ENCODE peak calls at places on chromosomes 16 and 17, in six cellular contexts. One of them, this sample, is unnamed.

GRCh38 chr16:15924996-15925395 is 24.4 kb upstream of the ABCC1 start:
- DNase-seq in psoas muscle: no peak
- DNase-seq in astrocyte of the spinal cord: no peak
- DNase-seq in neural crest cell: no peak
- DNase-seq in transverse colon: no peak
- DNase-seq in tibial nerve: no peak
- DNase-seq in this sample: no peak

GRCh38 chr16:65218348-65218747 is 96.5 kb upstream of the CDH11 start:
- DNase-seq in psoas muscle: no peak
- DNase-seq in astrocyte of the spinal cord: no peak
- DNase-seq in neural crest cell: no peak
- DNase-seq in transverse colon: no peak
- DNase-seq in tibial nerve: no peak
- DNase-seq in this sample: no peak

GRCh38 chr16:74309789-74310781 is 13.5 kb downstream of the PSMD7 start:
- DNase-seq in psoas muscle: no peak
- DNase-seq in astrocyte of the spinal cord: peak; percentile 55
- DNase-seq in neural crest cell: no peak
- DNase-seq in transverse colon: no peak
- DNase-seq in tibial nerve: peak; percentile 28
- DNase-seq in this sample: peak; percentile 29

GRCh38 chr16:49937886-49938285 is 82.0 kb upstream of the ZNF423 start:
- DNase-seq in psoas muscle: no peak
- DNase-seq in astrocyte of the spinal cord: no peak
- DNase-seq in neural crest cell: no peak
- DNase-seq in transverse colon: no peak
- DNase-seq in tibial nerve: no peak
- DNase-seq in this sample: no peak

GRCh38 chr16:1333149-1333812 is at the start of gene BAIAP3:
- DNase-seq in psoas muscle: peak; percentile 60
- DNase-seq in astrocyte of the spinal cord: no peak
- DNase-seq in neural crest cell: peak; percentile 44
- DNase-seq in transverse colon: peak; percentile 64
- DNase-seq in tibial nerve: no peak
- DNase-seq in this sample: peak; percentile 74

GRCh38 chr16:47258874-47259461 is 115.2 kb upstream of the NETO2 start:
- DNase-seq in psoas muscle: no peak
- DNase-seq in astrocyte of the spinal cord: peak; percentile 13
- DNase-seq in neural crest cell: no peak
- DNase-seq in transverse colon: no peak
- DNase-seq in tibial nerve: no peak
- DNase-seq in this sample: no peak

GRCh38 chr16:27217256-27217655 is 13.9 kb downstream of the KDM8 start:
- DNase-seq in psoas muscle: no peak
- DNase-seq in astrocyte of the spinal cord: peak; percentile 76
- DNase-seq in neural crest cell: no peak
- DNase-seq in transverse colon: no peak
- DNase-seq in tibial nerve: no peak
- DNase-seq in this sample: no peak

GRCh38 chr17:80263253-80264047 is 2.8 kb downstream of the RNF213 start:
- DNase-seq in psoas muscle: peak; percentile 78
- DNase-seq in astrocyte of the spinal cord: peak; percentile 82
- DNase-seq in neural crest cell: no peak
- DNase-seq in transverse colon: peak; percentile 94
- DNase-seq in tibial nerve: peak; percentile 92
- DNase-seq in this sample: no peak

GRCh38 chr17:64016974-64017373 is 3.5 kb downstream of the ICAM2 start:
- DNase-seq in psoas muscle: no peak
- DNase-seq in astrocyte of the spinal cord: no peak
- DNase-seq in neural crest cell: no peak
- DNase-seq in transverse colon: no peak
- DNase-seq in tibial nerve: no peak
- DNase-seq in this sample: no peak

GRCh38 chr17:66982011-66982508 is 17.6 kb downstream of the CACNG4 start:
- DNase-seq in psoas muscle: no peak
- DNase-seq in astrocyte of the spinal cord: peak; percentile 44
- DNase-seq in neural crest cell: no peak
- DNase-seq in transverse colon: no peak
- DNase-seq in tibial nerve: no peak
- DNase-seq in this sample: no peak

GRCh38 chr17:46837521-46837920 is 13.9 kb upstream of the WNT9B start:
- DNase-seq in psoas muscle: no peak
- DNase-seq in astrocyte of the spinal cord: no peak
- DNase-seq in neural crest cell: no peak
- DNase-seq in transverse colon: no peak
- DNase-seq in tibial nerve: no peak
- DNase-seq in this sample: no peak

GRCh38 chr17:21549107-21549687 is 143.1 kb upstream of the KCNJ18 start:
- DNase-seq in psoas muscle: no peak
- DNase-seq in astrocyte of the spinal cord: peak; percentile 52
- DNase-seq in neural crest cell: no peak
- DNase-seq in transverse colon: no peak
- DNase-seq in tibial nerve: no peak
- DNase-seq in this sample: no peak

GRCh38 chr17:47882247-47882646 is 13.8 kb upstream of the SP2 start:
- DNase-seq in psoas muscle: no peak
- DNase-seq in astrocyte of the spinal cord: no peak
- DNase-seq in neural crest cell: no peak
- DNase-seq in transverse colon: peak; percentile 81
- DNase-seq in tibial nerve: no peak
- DNase-seq in this sample: no peak

GRCh38 chr17:60358611-60359225 is 33.2 kb downstream of the USP32 start:
- DNase-seq in psoas muscle: no peak
- DNase-seq in astrocyte of the spinal cord: no peak
- DNase-seq in neural crest cell: no peak
- DNase-seq in transverse colon: no peak
- DNase-seq in tibial nerve: no peak
- DNase-seq in this sample: no peak

GRCh38 chr16:50311891-50312501 is 45.6 kb downstream of the ADCY7 start:
- DNase-seq in psoas muscle: no peak
- DNase-seq in astrocyte of the spinal cord: no peak
- DNase-seq in neural crest cell: no peak
- DNase-seq in transverse colon: no peak
- DNase-seq in tibial nerve: no peak
- DNase-seq in this sample: no peak

GRCh38 chr17:43952724-43953666 is 745 bp downstream of the PYY start:
- DNase-seq in psoas muscle: no peak
- DNase-seq in astrocyte of the spinal cord: no peak
- DNase-seq in neural crest cell: peak; percentile 30
- DNase-seq in transverse colon: no peak
- DNase-seq in tibial nerve: no peak
- DNase-seq in this sample: no peak

GRCh38 chr17:1997587-1998425 is 27.3 kb downstream of the RTN4RL1 start:
- DNase-seq in psoas muscle: peak; percentile 34
- DNase-seq in astrocyte of the spinal cord: no peak
- DNase-seq in neural crest cell: peak; percentile 43
- DNase-seq in transverse colon: peak; percentile 83
- DNase-seq in tibial nerve: no peak
- DNase-seq in this sample: peak; percentile 72

GRCh38 chr17:73770115-73770848 is 126.0 kb upstream of the SDK2 start:
- DNase-seq in psoas muscle: peak; percentile 76
- DNase-seq in astrocyte of the spinal cord: peak; percentile 74
- DNase-seq in neural crest cell: no peak
- DNase-seq in transverse colon: peak; percentile 74
- DNase-seq in tibial nerve: peak; percentile 85
- DNase-seq in this sample: no peak

GRCh38 chr16:62213763-62214162 is 177.5 kb upstream of the CDH8 start:
- DNase-seq in psoas muscle: no peak
- DNase-seq in astrocyte of the spinal cord: no peak
- DNase-seq in neural crest cell: no peak
- DNase-seq in transverse colon: no peak
- DNase-seq in tibial nerve: no peak
- DNase-seq in this sample: no peak

GRCh38 chr17:18033442-18034099 is 5.4 kb downstream of the ATPAF2 start:
- DNase-seq in psoas muscle: no peak
- DNase-seq in astrocyte of the spinal cord: peak; percentile 85
- DNase-seq in neural crest cell: peak; percentile 25
- DNase-seq in transverse colon: peak; percentile 50
- DNase-seq in tibial nerve: peak; percentile 73
- DNase-seq in this sample: peak; percentile 60

GRCh38 chr17:56833812-56834379 is at the start of the genes C17orf67 and DGKE:
- DNase-seq in psoas muscle: peak; percentile 98
- DNase-seq in astrocyte of the spinal cord: peak; percentile 95
- DNase-seq in neural crest cell: peak; percentile 92
- DNase-seq in transverse colon: peak; percentile 99
- DNase-seq in tibial nerve: peak; percentile 99
- DNase-seq in this sample: peak; percentile 47

GRCh38 chr17:27466748-27467375 is 10.6 kb downstream of the KSR1 start:
- DNase-seq in psoas muscle: no peak
- DNase-seq in astrocyte of the spinal cord: no peak
- DNase-seq in neural crest cell: no peak
- DNase-seq in transverse colon: no peak
- DNase-seq in tibial nerve: no peak
- DNase-seq in this sample: no peak

GRCh38 chr17:5557990-5558389 is 26.3 kb downstream of the NLRP1 start:
- DNase-seq in psoas muscle: no peak
- DNase-seq in astrocyte of the spinal cord: no peak
- DNase-seq in neural crest cell: no peak
- DNase-seq in transverse colon: no peak
- DNase-seq in tibial nerve: no peak
- DNase-seq in this sample: no peak

GRCh38 chr16:578870-579405 is 9.2 kb downstream of the PIGQ start:
- DNase-seq in psoas muscle: peak; percentile 74
- DNase-seq in astrocyte of the spinal cord: peak; percentile 71
- DNase-seq in neural crest cell: peak; percentile 68
- DNase-seq in transverse colon: peak; percentile 79
- DNase-seq in tibial nerve: peak; percentile 43
- DNase-seq in this sample: peak; percentile 91

GRCh38 chr17:66644311-66644710 is 190.6 kb upstream of the CACNG5 start:
- DNase-seq in psoas muscle: no peak
- DNase-seq in astrocyte of the spinal cord: peak; percentile 40
- DNase-seq in neural crest cell: no peak
- DNase-seq in transverse colon: no peak
- DNase-seq in tibial nerve: no peak
- DNase-seq in this sample: no peak

GRCh38 chr17:2386400-2387085 is 14.3 kb downstream of the MNT start:
- DNase-seq in psoas muscle: peak; percentile 11
- DNase-seq in astrocyte of the spinal cord: no peak
- DNase-seq in neural crest cell: no peak
- DNase-seq in transverse colon: peak; percentile 82
- DNase-seq in tibial nerve: no peak
- DNase-seq in this sample: no peak

DNA sequence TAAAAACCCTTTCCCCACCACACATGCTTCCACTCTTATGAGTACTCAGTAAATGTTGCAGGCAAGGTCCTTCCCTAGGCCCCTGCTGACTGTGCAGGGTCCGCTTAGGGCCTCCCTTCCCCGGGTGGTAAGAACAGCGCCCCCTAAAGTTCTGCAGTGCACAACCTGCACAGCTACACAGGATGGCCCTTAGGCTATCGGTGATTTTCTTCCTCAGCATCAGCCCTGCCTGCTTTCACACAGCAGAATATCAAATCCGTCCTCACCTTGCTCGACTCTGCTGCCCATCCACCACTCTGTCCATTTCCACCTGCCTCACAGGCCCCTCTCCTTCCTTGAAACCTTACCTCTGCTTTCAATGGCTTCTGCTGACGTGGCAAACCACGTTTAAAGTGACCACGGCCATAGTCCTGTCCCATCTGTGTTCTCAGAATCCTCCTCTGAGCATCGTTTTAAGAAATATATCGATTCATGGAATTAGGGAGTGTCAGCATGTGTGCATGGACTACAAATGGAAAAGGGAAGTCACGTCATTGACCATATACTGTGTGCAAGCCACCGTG is 51.4 kb upstream of the TMEM132E start:
- DNase-seq in psoas muscle: no peak
- DNase-seq in astrocyte of the spinal cord: no peak
- DNase-seq in neural crest cell: no peak
- DNase-seq in transverse colon: no peak
- DNase-seq in tibial nerve: no peak
- DNase-seq in this sample: no peak
- TF ChIP-seq CTCF in psoas muscle: no peak
- TF ChIP-seq CTCF in astrocyte of the spinal cord: no peak
- TF ChIP-seq CTCF in neural crest cell: peak; percentile 37
- TF ChIP-seq CTCF in transverse colon: no peak
- TF ChIP-seq CTCF in tibial nerve: no peak
- TF ChIP-seq CTCF in this sample: peak; percentile 13

GRCh38 chr16:12260647-12261262 is 284.2 kb downstream of the SNX29 start:
- DNase-seq in psoas muscle: no peak
- DNase-seq in astrocyte of the spinal cord: peak; percentile 35
- DNase-seq in neural crest cell: no peak
- DNase-seq in transverse colon: no peak
- DNase-seq in tibial nerve: no peak
- DNase-seq in this sample: no peak
- TF ChIP-seq CTCF in psoas muscle: no peak
- TF ChIP-seq CTCF in astrocyte of the spinal cord: peak; percentile 9
- TF ChIP-seq CTCF in neural crest cell: no peak
- TF ChIP-seq CTCF in transverse colon: no peak
- TF ChIP-seq CTCF in tibial nerve: no peak
- TF ChIP-seq CTCF in this sample: no peak

DNA sequence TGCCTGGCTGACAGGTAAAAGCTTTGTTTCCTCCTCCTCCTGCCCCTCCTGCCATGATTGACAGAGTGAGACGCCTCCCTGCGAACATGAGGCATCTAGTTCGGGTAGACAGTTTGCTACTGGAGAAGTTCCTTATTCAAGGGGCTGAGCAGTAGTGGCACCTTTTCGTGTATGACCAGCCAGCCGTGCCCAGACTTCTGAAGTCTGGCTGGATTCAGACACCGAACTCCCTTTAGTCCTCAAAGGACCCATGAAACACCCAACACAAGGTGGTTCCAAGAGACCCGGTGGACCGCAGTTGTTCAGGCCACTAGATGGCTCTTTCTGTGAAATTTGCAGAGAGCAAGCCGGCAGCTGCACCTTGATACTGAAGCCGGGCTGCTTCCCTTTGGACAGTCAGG is 192.8 kb downstream of the XYLT1 start:
- DNase-seq in psoas muscle: no peak
- DNase-seq in astrocyte of the spinal cord: no peak
- DNase-seq in neural crest cell: peak; percentile 9
- DNase-seq in transverse colon: peak; percentile 70
- DNase-seq in tibial nerve: no peak
- DNase-seq in this sample: no peak
- TF ChIP-seq CTCF in psoas muscle: peak; percentile 45
- TF ChIP-seq CTCF in astrocyte of the spinal cord: peak; percentile 52
- TF ChIP-seq CTCF in neural crest cell: peak; percentile 55
- TF ChIP-seq CTCF in transverse colon: peak; percentile 41
- TF ChIP-seq CTCF in tibial nerve: peak; percentile 45
- TF ChIP-seq CTCF in this sample: peak; percentile 49

GRCh38 chr16:85913688-85914422 is 14.9 kb downstream of the IRF8 start:
- DNase-seq in psoas muscle: no peak
- DNase-seq in astrocyte of the spinal cord: no peak
- DNase-seq in neural crest cell: no peak
- DNase-seq in transverse colon: no peak
- DNase-seq in tibial nerve: no peak
- DNase-seq in this sample: no peak

GRCh38 chr16:85911531-85911930 is 12.6 kb downstream of the IRF8 start:
- DNase-seq in psoas muscle: no peak
- DNase-seq in astrocyte of the spinal cord: no peak
- DNase-seq in neural crest cell: no peak
- DNase-seq in transverse colon: no peak
- DNase-seq in tibial nerve: no peak
- DNase-seq in this sample: no peak

GRCh38 chr16:85912271-85912974 is 13.5 kb downstream of the IRF8 start:
- DNase-seq in psoas muscle: no peak
- DNase-seq in astrocyte of the spinal cord: no peak
- DNase-seq in neural crest cell: no peak
- DNase-seq in transverse colon: peak; percentile 43
- DNase-seq in tibial nerve: peak; percentile 82
- DNase-seq in this sample: no peak

GRCh38 chr16:85914423-85914794 is 15.4 kb downstream of the IRF8 start:
- DNase-seq in psoas muscle: no peak
- DNase-seq in astrocyte of the spinal cord: no peak
- DNase-seq in neural crest cell: no peak
- DNase-seq in transverse colon: no peak
- DNase-seq in tibial nerve: no peak
- DNase-seq in this sample: no peak

GRCh38 chr16:85913141-85913601 is 14.2 kb downstream of the IRF8 start:
- DNase-seq in psoas muscle: no peak
- DNase-seq in astrocyte of the spinal cord: no peak
- DNase-seq in neural crest cell: no peak
- DNase-seq in transverse colon: no peak
- DNase-seq in tibial nerve: no peak
- DNase-seq in this sample: no peak
- TF ChIP-seq CTCF in psoas muscle: no peak
- TF ChIP-seq CTCF in astrocyte of the spinal cord: no peak
- TF ChIP-seq CTCF in neural crest cell: no peak
- TF ChIP-seq CTCF in transverse colon: no peak
- TF ChIP-seq CTCF in tibial nerve: no peak
- TF ChIP-seq CTCF in this sample: no peak